ENCODE peak calls at places on chromosomes 1 and 21, in ten cellular contexts. I, A, V, L, K, C, S, T, P and B are unnamed samples.

GRCh38 chr1:181587870-181588438 is 104.6 kb downstream of the CACNA1E start:
- DNase-seq in I (no peak), A (no peak), V (no peak), L (no peak), K (no peak), C (no peak), S (no peak), T (no peak), P (no peak), B (no peak)

GRCh38 chr1:93672069-93672468 is 9.6 kb downstream of the BCAR3 start:
- DNase-seq in I (peak), A (no peak), V (no peak), L (no peak), K (no peak), C (no peak), S (peak), T (peak), P (no peak), B (no peak)

GRCh38 chr1:244361764-244362473 is 89.8 kb downstream of the ADSS2 start:
- DNase-seq in I (peak), A (peak), V (no peak), L (no peak), K (peak), C (no peak), S (no peak), T (peak), P (peak), B (no peak)

GRCh38 chr1:219372916-219373615 is 199.4 kb downstream of the LYPLAL1 start:
- DNase-seq in I (no peak), A (no peak), V (no peak), L (no peak), K (no peak), C (no peak), S (no peak), T (no peak), P (no peak), B (no peak)

GRCh38 chr1:23343246-23344110 is 606 bp downstream of the HNRNPR start:
- DNase-seq in I (peak), A (no peak), V (no peak), L (no peak), K (no peak), C (peak), S (peak), T (peak), P (peak), B (no peak)

GRCh38 chr1:37307907-37308570 is 166.3 kb upstream of the ZC3H12A start:
- DNase-seq in I (no peak), A (no peak), V (no peak), L (no peak), K (no peak), C (no peak), S (no peak), T (no peak), P (no peak), B (no peak)

GRCh38 chr21:9780441-9780937 is 740.9 kb upstream of the TPTE start:
- DNase-seq in I (no peak), A (no peak), V (no peak), L (no peak), K (no peak), C (no peak), S (no peak), T (no peak), P (no peak), B (no peak)

GRCh38 chr1:46747683-46748288 is 28.9 kb upstream of the EFCAB14 start:
- DNase-seq in I (peak), A (peak), V (no peak), L (no peak), K (no peak), C (no peak), S (peak), T (no peak), P (peak), B (no peak)

GRCh38 chr21:42336065-42336464 is 14.7 kb downstream of the TFF2 start:
- DNase-seq in I (peak), A (no peak), V (no peak), L (no peak), K (peak), C (no peak), S (no peak), T (no peak), P (no peak), B (peak)

GRCh38 chr21:35652196-35652595 is 408.1 kb downstream of the SETD4 start:
- DNase-seq in I (no peak), A (no peak), V (no peak), L (no peak), K (no peak), C (no peak), S (no peak), T (no peak), P (no peak), B (no peak)

GRCh38 chr1:27787895-27788294 is 14.9 kb downstream of the STX12 start:
- DNase-seq in I (peak), A (peak), V (no peak), L (no peak), K (no peak), C (no peak), S (no peak), T (no peak), P (no peak), B (no peak)

GRCh38 chr1:183544598-183545297 is 45.5 kb downstream of the NCF2 start:
- DNase-seq in I (no peak), A (no peak), V (no peak), L (no peak), K (no peak), C (no peak), S (no peak), T (peak), P (no peak), B (no peak)

GRCh38 chr1:93080424-93080823 is 1.3 kb downstream of the MTF2 start:
- DNase-seq in I (peak), A (peak), V (no peak), L (no peak), K (no peak), C (no peak), S (no peak), T (peak), P (peak), B (no peak)